ENCODE peak calls at places on chromosomes 3 and 15, in seven cellular contexts. I is kidney, G is NCI-H1092, S is GM12891, F is cardiac fibroblast, A is cardiac muscle cell, M is cerebellum. N is an unnamed sample.

GRCh38 chr3:16896820-16897219 is 12.1 kb downstream of the PLCL2 start:
- DNase-seq in F (no peak), S (no peak), M (no peak), I (no peak), A (no peak), G (no peak), N (no peak)

GRCh38 chr3:100993309-100993708 is at the start of gene ABI3BP:
- DNase-seq in A (peak; percentile 23), M (no peak), F (peak; percentile 93), G (no peak), S (no peak), I (peak; percentile 85), N (peak; percentile 93)

GRCh38 chr3:30226606-30227151 is 379.7 kb upstream of the TGFBR2 start:
- DNase-seq in M (no peak), I (no peak), A (no peak), G (no peak), S (no peak), F (no peak), N (no peak)

GRCh38 chr3:172839679-172840078 is 89.2 kb downstream of the ECT2 start:
- DNase-seq in M (no peak), I (no peak), F (no peak), G (no peak), A (no peak), S (no peak), N (no peak)

GRCh38 chr3:47083786-47084185 is 80.1 kb downstream of the SETD2 start:
- DNase-seq in A (no peak), M (no peak), F (no peak), I (no peak), G (no peak), S (no peak), N (no peak)

GRCh38 chr3:185758912-185759311 is 65.9 kb downstream of the IGF2BP2 start:
- DNase-seq in I (no peak), F (no peak), M (no peak), S (no peak), A (no peak), G (no peak), N (no peak)

GRCh38 chr3:43248194-43248593 is 38.1 kb upstream of the SNRK start:
- DNase-seq in S (no peak), M (peak; percentile 66), A (no peak), I (no peak), F (no peak), G (no peak), N (no peak)

GRCh38 chr15:100786139-100786531 is 93.5 kb upstream of the ALDH1A3 start:
- DNase-seq in G (no peak), S (no peak), F (no peak), M (no peak), I (no peak), A (no peak), N (no peak)

GRCh38 chr3:141663993-141664392 is 74.1 kb upstream of the RNF7 start:
- DNase-seq in M (no peak), G (no peak), A (peak; percentile 46), S (no peak), F (peak; percentile 30), I (no peak), N (no peak)

GRCh38 chr15:67049351-67050044 is 15.9 kb upstream of the SMAD3 start:
- DNase-seq in I (peak; percentile 86), G (no peak), M (no peak), F (peak; percentile 82), A (no peak), S (no peak), N (no peak)

GRCh38 chr15:28273468-28273867 is 48.5 kb downstream of the HERC2 start:
- DNase-seq in I (no peak), G (no peak), M (peak; percentile 13), S (no peak), A (peak; percentile 44), F (peak; percentile 42), N (no peak)

GRCh38 chr15:76258460-76258859 is 52.8 kb downstream of the ETFA start:
- DNase-seq in M (peak; percentile 6), S (no peak), F (no peak), I (no peak), G (no peak), A (no peak), N (no peak)

GRCh38 chr3:170487091-170487490 is 68.4 kb downstream of the CLDN11 start:
- DNase-seq in M (no peak), I (no peak), S (no peak), F (no peak), G (no peak), A (no peak), N (no peak)